ENCODE peak calls at places on chromosome 11, in six cellular contexts. One of them, this sample, is unnamed.

GRCh38 chr11:64832467-64833197 is 11.8 kb downstream of the CDC42BPG start:
- DNase-seq in heart left ventricle: no peak
- DNase-seq in adrenal gland: no peak
- DNase-seq in A549: no peak
- DNase-seq in adipocyte: no peak
- DNase-seq in brain microvascular endothelial cell: no peak
- DNase-seq in this sample: no peak

GRCh38 chr11:125376117-125376516 is 119.9 kb downstream of the FEZ1 start:
- DNase-seq in adrenal gland: no peak
- DNase-seq in brain microvascular endothelial cell: no peak
- DNase-seq in A549: no peak
- DNase-seq in adipocyte: no peak
- DNase-seq in heart left ventricle: peak
- DNase-seq in this sample: peak

GRCh38 chr11:2199466-2200341 is 28.1 kb upstream of the TH start:
- DNase-seq in A549: no peak
- DNase-seq in adrenal gland: no peak
- DNase-seq in adipocyte: no peak
- DNase-seq in heart left ventricle: no peak
- DNase-seq in brain microvascular endothelial cell: no peak
- DNase-seq in this sample: no peak

GRCh38 chr11:74185695-74186094 is 14.6 kb downstream of the PPME1 start:
- DNase-seq in A549: no peak
- DNase-seq in adrenal gland: no peak
- DNase-seq in brain microvascular endothelial cell: peak
- DNase-seq in heart left ventricle: no peak
- DNase-seq in adipocyte: peak
- DNase-seq in this sample: no peak

GRCh38 chr11:41201156-41201555 is 258.3 kb downstream of the LRRC4C start:
- DNase-seq in A549: no peak
- DNase-seq in adipocyte: no peak
- DNase-seq in adrenal gland: peak
- DNase-seq in brain microvascular endothelial cell: no peak
- DNase-seq in heart left ventricle: no peak
- DNase-seq in this sample: no peak

GRCh38 chr11:36333897-36334296 is 37.8 kb downstream of the PRR5L start:
- DNase-seq in A549: no peak
- DNase-seq in adipocyte: peak
- DNase-seq in adrenal gland: no peak
- DNase-seq in heart left ventricle: no peak
- DNase-seq in brain microvascular endothelial cell: peak
- DNase-seq in this sample: no peak

GRCh38 chr11:88152381-88152780 is 22.9 kb downstream of the RAB38 start:
- DNase-seq in adipocyte: peak
- DNase-seq in heart left ventricle: no peak
- DNase-seq in adrenal gland: no peak
- DNase-seq in A549: no peak
- DNase-seq in brain microvascular endothelial cell: no peak
- DNase-seq in this sample: no peak

GRCh38 chr11:6719588-6719987 is 36.4 kb upstream of the MRPL17 start:
- DNase-seq in A549: no peak
- DNase-seq in adipocyte: no peak
- DNase-seq in heart left ventricle: no peak
- DNase-seq in brain microvascular endothelial cell: no peak
- DNase-seq in adrenal gland: no peak
- DNase-seq in this sample: no peak

GRCh38 chr11:101866619-101867491 is 48.0 kb upstream of the CEP126 start:
- DNase-seq in adrenal gland: no peak
- DNase-seq in heart left ventricle: no peak
- DNase-seq in brain microvascular endothelial cell: peak
- DNase-seq in A549: peak
- DNase-seq in adipocyte: peak
- DNase-seq in this sample: no peak

GRCh38 chr11:67022961-67023956 is at the start of gene SYT12:
- DNase-seq in adipocyte: peak
- DNase-seq in heart left ventricle: no peak
- DNase-seq in A549: peak
- DNase-seq in adrenal gland: no peak
- DNase-seq in brain microvascular endothelial cell: no peak
- DNase-seq in this sample: no peak

GRCh38 chr11:102883132-102883531 is 8.3 kb upstream of the MMP12 start:
- DNase-seq in heart left ventricle: no peak
- DNase-seq in brain microvascular endothelial cell: no peak
- DNase-seq in adipocyte: no peak
- DNase-seq in A549: no peak
- DNase-seq in adrenal gland: no peak
- DNase-seq in this sample: no peak

GRCh38 chr11:67691149-67691548 is 16.7 kb upstream of the ALDH3B2 start:
- DNase-seq in adrenal gland: no peak
- DNase-seq in A549: no peak
- DNase-seq in adipocyte: peak
- DNase-seq in heart left ventricle: no peak
- DNase-seq in brain microvascular endothelial cell: no peak
- DNase-seq in this sample: no peak

GRCh38 chr11:72227316-72228228 is 3.0 kb downstream of the INPPL1 start:
- DNase-seq in A549: no peak
- DNase-seq in adipocyte: no peak
- DNase-seq in brain microvascular endothelial cell: no peak
- DNase-seq in heart left ventricle: no peak
- DNase-seq in adrenal gland: no peak
- DNase-seq in this sample: peak

GRCh38 chr11:14499178-14499559 is 442 bp downstream of the COPB1 start:
- DNase-seq in heart left ventricle: peak
- DNase-seq in adrenal gland: no peak
- DNase-seq in A549: peak
- DNase-seq in brain microvascular endothelial cell: no peak
- DNase-seq in adipocyte: peak
- DNase-seq in this sample: no peak

GRCh38 chr11:13134886-13135285 is 125.8 kb downstream of the RASSF10 start:
- DNase-seq in A549: no peak
- DNase-seq in adrenal gland: no peak
- DNase-seq in brain microvascular endothelial cell: no peak
- DNase-seq in heart left ventricle: no peak
- DNase-seq in adipocyte: no peak
- DNase-seq in this sample: no peak

GRCh38 chr11:7490535-7490934 is 5.2 kb downstream of the OLFML1 start:
- DNase-seq in adrenal gland: no peak
- DNase-seq in A549: no peak
- DNase-seq in brain microvascular endothelial cell: no peak
- DNase-seq in adipocyte: peak
- DNase-seq in heart left ventricle: no peak
- DNase-seq in this sample: no peak

GRCh38 chr11:126104420-126104819 is 41.8 kb upstream of the CDON start:
- DNase-seq in adrenal gland: no peak
- DNase-seq in heart left ventricle: no peak
- DNase-seq in brain microvascular endothelial cell: no peak
- DNase-seq in adipocyte: no peak
- DNase-seq in A549: no peak
- DNase-seq in this sample: no peak

GRCh38 chr11:94131363-94132115 is 2.9 kb downstream of the PANX1 start:
- DNase-seq in A549: no peak
- DNase-seq in adipocyte: no peak
- DNase-seq in brain microvascular endothelial cell: no peak
- DNase-seq in adrenal gland: peak
- DNase-seq in heart left ventricle: peak
- DNase-seq in this sample: peak

GRCh38 chr11:65850217-65851082 is 7.5 kb downstream of the CFL1 start:
- DNase-seq in adrenal gland: no peak
- DNase-seq in A549: no peak
- DNase-seq in heart left ventricle: no peak
- DNase-seq in adipocyte: no peak
- DNase-seq in brain microvascular endothelial cell: no peak
- DNase-seq in this sample: no peak

GRCh38 chr11:14357843-14358728 is 897 bp downstream of the RRAS2 start:
- DNase-seq in A549: peak
- DNase-seq in brain microvascular endothelial cell: peak
- DNase-seq in adrenal gland: peak
- DNase-seq in heart left ventricle: peak
- DNase-seq in adipocyte: peak
- DNase-seq in this sample: peak